ENCODE peak calls at places on chromosomes 3 and 15, in four cellular contexts. One of them, this sample, is unnamed.
A peak's percentile ranks its signal among the peaks of the same experiment; 100 is the strongest.

GRCh38 chr3:10602769-10603768 is 97.7 kb upstream of the ATP2B2 start:
- DNase-seq in right cardiac atrium: no peak
- DNase-seq in astrocyte of the spinal cord: no peak
- DNase-seq in mucosa of descending colon: no peak
- DNase-seq in this sample: no peak

GRCh38 chr3:62718011-62718410 is 157.2 kb downstream of the CADPS start:
- DNase-seq in right cardiac atrium: no peak
- DNase-seq in astrocyte of the spinal cord: peak; percentile 6
- DNase-seq in mucosa of descending colon: no peak
- DNase-seq in this sample: no peak

GRCh38 chr15:87604857-87605446 is 651.6 kb downstream of the NTRK3 start:
- DNase-seq in right cardiac atrium: no peak
- DNase-seq in astrocyte of the spinal cord: no peak
- DNase-seq in mucosa of descending colon: no peak
- DNase-seq in this sample: no peak

GRCh38 chr15:93331545-93332117 is 242.6 kb upstream of the RGMA start:
- DNase-seq in right cardiac atrium: no peak
- DNase-seq in astrocyte of the spinal cord: no peak
- DNase-seq in mucosa of descending colon: no peak
- DNase-seq in this sample: no peak

GRCh38 chr3:32743934-32744333 is 58.9 kb downstream of the CNOT10 start:
- DNase-seq in right cardiac atrium: no peak
- DNase-seq in astrocyte of the spinal cord: no peak
- DNase-seq in mucosa of descending colon: no peak
- DNase-seq in this sample: peak; percentile 57

GRCh38 chr3:188712257-188712924 is 459.4 kb upstream of the TPRG1 start:
- DNase-seq in right cardiac atrium: no peak
- DNase-seq in astrocyte of the spinal cord: peak; percentile 88
- DNase-seq in mucosa of descending colon: no peak
- DNase-seq in this sample: peak; percentile 55

GRCh38 chr15:63348392-63348791 is 33.3 kb downstream of the CA12 start:
- DNase-seq in right cardiac atrium: peak; percentile 87
- DNase-seq in astrocyte of the spinal cord: peak; percentile 69
- DNase-seq in mucosa of descending colon: peak; percentile 80
- DNase-seq in this sample: no peak

GRCh38 chr3:151230644-151231043 is 27.6 kb upstream of the GPR171 start:
- DNase-seq in right cardiac atrium: no peak
- DNase-seq in astrocyte of the spinal cord: no peak
- DNase-seq in mucosa of descending colon: no peak
- DNase-seq in this sample: no peak

GRCh38 chr3:171745577-171746319 is 64.5 kb downstream of the PLD1 start:
- DNase-seq in right cardiac atrium: peak; percentile 64
- DNase-seq in astrocyte of the spinal cord: no peak
- DNase-seq in mucosa of descending colon: no peak
- DNase-seq in this sample: no peak

GRCh38 chr3:32106929-32107362 is 526 bp downstream of the GPD1L start:
- DNase-seq in right cardiac atrium: peak; percentile 72
- DNase-seq in astrocyte of the spinal cord: peak; percentile 7
- DNase-seq in mucosa of descending colon: peak; percentile 84
- DNase-seq in this sample: no peak

GRCh38 chr3:134079111-134079531 is 49.4 kb upstream of the SLCO2A1 start:
- DNase-seq in right cardiac atrium: no peak
- DNase-seq in astrocyte of the spinal cord: no peak
- DNase-seq in mucosa of descending colon: no peak
- DNase-seq in this sample: no peak

GRCh38 chr15:86021281-86022264 is 58.1 kb upstream of the AGBL1 start:
- DNase-seq in right cardiac atrium: no peak
- DNase-seq in astrocyte of the spinal cord: peak; percentile 9
- DNase-seq in mucosa of descending colon: no peak
- DNase-seq in this sample: no peak

GRCh38 chr3:140859592-140860336 is 81.9 kb upstream of the SLC25A36 start:
- DNase-seq in right cardiac atrium: no peak
- DNase-seq in astrocyte of the spinal cord: peak; percentile 18
- DNase-seq in mucosa of descending colon: no peak
- DNase-seq in this sample: peak; percentile 19

GRCh38 chr3:13178107-13178506 is 104.9 kb upstream of the IQSEC1 start:
- DNase-seq in right cardiac atrium: no peak
- DNase-seq in astrocyte of the spinal cord: no peak
- DNase-seq in mucosa of descending colon: no peak
- DNase-seq in this sample: no peak

GRCh38 chr3:28171962-28172361 is 69.5 kb upstream of the CMC1 start:
- DNase-seq in right cardiac atrium: no peak
- DNase-seq in astrocyte of the spinal cord: no peak
- DNase-seq in mucosa of descending colon: no peak
- DNase-seq in this sample: no peak

GRCh38 chr3:5330152-5330810 is 142.8 kb downstream of the EDEM1 start:
- DNase-seq in right cardiac atrium: no peak
- DNase-seq in astrocyte of the spinal cord: peak; percentile 81
- DNase-seq in mucosa of descending colon: no peak
- DNase-seq in this sample: peak; percentile 36

GRCh38 chr3:58333206-58334012 is 717 bp downstream of the PXK start:
- DNase-seq in right cardiac atrium: peak; percentile 60
- DNase-seq in astrocyte of the spinal cord: peak; percentile 36
- DNase-seq in mucosa of descending colon: peak; percentile 57
- DNase-seq in this sample: no peak

GRCh38 chr3:138434875-138435772 is 708 bp downstream of the ESYT3 start:
- DNase-seq in right cardiac atrium: no peak
- DNase-seq in astrocyte of the spinal cord: no peak
- DNase-seq in mucosa of descending colon: peak; percentile 34
- DNase-seq in this sample: no peak

GRCh38 chr15:80951941-80952340 is 37.7 kb downstream of the MESD start:
- DNase-seq in right cardiac atrium: no peak
- DNase-seq in astrocyte of the spinal cord: no peak
- DNase-seq in mucosa of descending colon: no peak
- DNase-seq in this sample: no peak

GRCh38 chr3:194592798-194593752 is 40.1 kb downstream of the TMEM44 start:
- DNase-seq in right cardiac atrium: no peak
- DNase-seq in astrocyte of the spinal cord: peak; percentile 100
- DNase-seq in mucosa of descending colon: no peak
- DNase-seq in this sample: peak; percentile 100

GRCh38 chr15:90660195-90660995 is 56.8 kb upstream of the BLM start:
- DNase-seq in right cardiac atrium: peak; percentile 88
- DNase-seq in astrocyte of the spinal cord: peak; percentile 88
- DNase-seq in mucosa of descending colon: no peak
- DNase-seq in this sample: peak; percentile 70

GRCh38 chr3:136624894-136625815 is 127.0 kb downstream of the STAG1 start:
- DNase-seq in right cardiac atrium: no peak
- DNase-seq in astrocyte of the spinal cord: no peak
- DNase-seq in mucosa of descending colon: no peak
- DNase-seq in this sample: no peak

GRCh38 chr15:72139667-72140066 is 21.5 kb downstream of the SENP8 start:
- DNase-seq in right cardiac atrium: no peak
- DNase-seq in astrocyte of the spinal cord: no peak
- DNase-seq in mucosa of descending colon: no peak
- DNase-seq in this sample: no peak

GRCh38 chr15:79168922-79169322 is 78.3 kb upstream of the RASGRF1 start:
- DNase-seq in right cardiac atrium: peak; percentile 75
- DNase-seq in astrocyte of the spinal cord: no peak
- DNase-seq in mucosa of descending colon: no peak
- DNase-seq in this sample: no peak

GRCh38 chr3:71416868-71417267 is 166.7 kb downstream of the FOXP1 start:
- DNase-seq in right cardiac atrium: no peak
- DNase-seq in astrocyte of the spinal cord: no peak
- DNase-seq in mucosa of descending colon: no peak
- DNase-seq in this sample: no peak
- H3K4me3 ChIP-seq in right cardiac atrium: no peak overlapping the region
- H3K4me3 ChIP-seq in astrocyte of the spinal cord: no peak overlapping the region
- H3K4me3 ChIP-seq in mucosa of descending colon: no peak overlapping the region
- H3K4me3 ChIP-seq in this sample: no peak overlapping the region

DNA sequence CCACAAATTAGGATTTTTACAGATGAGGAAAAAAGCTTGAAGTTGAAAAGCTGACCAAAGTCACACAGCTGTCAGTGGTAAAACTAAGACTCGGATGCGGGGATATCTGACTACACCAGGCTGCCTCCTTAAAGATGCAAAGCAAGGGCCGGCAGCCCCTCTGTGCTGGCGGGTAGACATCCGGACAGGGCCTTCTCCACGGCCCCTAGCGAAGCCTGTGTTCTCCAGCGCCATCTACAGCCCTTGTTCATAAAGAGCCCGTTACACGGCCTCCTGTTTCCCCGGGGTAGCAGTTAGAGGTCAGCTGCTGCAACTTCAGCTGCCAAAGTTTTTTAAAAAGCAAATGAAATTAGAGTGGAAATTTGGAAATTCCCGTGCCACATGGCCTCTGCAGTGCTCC is 383.0 kb downstream of the TBL1XR1 start:
- DNase-seq in right cardiac atrium: peak; percentile 51
- DNase-seq in astrocyte of the spinal cord: peak; percentile 51
- DNase-seq in mucosa of descending colon: peak; percentile 51
- DNase-seq in this sample: peak; percentile 20
- H3K4me3 ChIP-seq in right cardiac atrium: no peak overlapping the region
- H3K4me3 ChIP-seq in astrocyte of the spinal cord: no peak overlapping the region
- H3K4me3 ChIP-seq in mucosa of descending colon: no peak overlapping the region
- H3K4me3 ChIP-seq in this sample: no peak overlapping the region

GRCh38 chr3:37990527-37990926 is at the start of gene VILL:
- DNase-seq in right cardiac atrium: no peak
- DNase-seq in astrocyte of the spinal cord: no peak
- DNase-seq in mucosa of descending colon: peak; percentile 92
- DNase-seq in this sample: no peak
- H3K4me3 ChIP-seq in right cardiac atrium: no peak within 1 kb of the TSS
- H3K4me3 ChIP-seq in astrocyte of the spinal cord: no peak within 1 kb of the TSS
- H3K4me3 ChIP-seq in mucosa of descending colon: no peak within 1 kb of the TSS
- H3K4me3 ChIP-seq in this sample: no peak within 1 kb of the TSS

GRCh38 chr15:40767838-40768491 is 1.8 kb upstream of the C15orf62 start:
- DNase-seq in right cardiac atrium: no peak
- DNase-seq in astrocyte of the spinal cord: no peak
- DNase-seq in mucosa of descending colon: peak; percentile 45
- DNase-seq in this sample: no peak

GRCh38 chr15:40770147-40770721 is 454 bp downstream of the C15orf62 start:
- DNase-seq in right cardiac atrium: no peak
- DNase-seq in astrocyte of the spinal cord: peak; percentile 24
- DNase-seq in mucosa of descending colon: peak; percentile 68
- DNase-seq in this sample: no peak

GRCh38 chr15:40771242-40771641 is 1.5 kb downstream of the C15orf62 start:
- DNase-seq in right cardiac atrium: no peak
- DNase-seq in astrocyte of the spinal cord: no peak
- DNase-seq in mucosa of descending colon: no peak
- DNase-seq in this sample: no peak

GRCh38 chr15:40768492-40769309 is 1.1 kb upstream of the C15orf62 start:
- DNase-seq in right cardiac atrium: no peak
- DNase-seq in astrocyte of the spinal cord: no peak
- DNase-seq in mucosa of descending colon: peak; percentile 69
- DNase-seq in this sample: no peak

DNA sequence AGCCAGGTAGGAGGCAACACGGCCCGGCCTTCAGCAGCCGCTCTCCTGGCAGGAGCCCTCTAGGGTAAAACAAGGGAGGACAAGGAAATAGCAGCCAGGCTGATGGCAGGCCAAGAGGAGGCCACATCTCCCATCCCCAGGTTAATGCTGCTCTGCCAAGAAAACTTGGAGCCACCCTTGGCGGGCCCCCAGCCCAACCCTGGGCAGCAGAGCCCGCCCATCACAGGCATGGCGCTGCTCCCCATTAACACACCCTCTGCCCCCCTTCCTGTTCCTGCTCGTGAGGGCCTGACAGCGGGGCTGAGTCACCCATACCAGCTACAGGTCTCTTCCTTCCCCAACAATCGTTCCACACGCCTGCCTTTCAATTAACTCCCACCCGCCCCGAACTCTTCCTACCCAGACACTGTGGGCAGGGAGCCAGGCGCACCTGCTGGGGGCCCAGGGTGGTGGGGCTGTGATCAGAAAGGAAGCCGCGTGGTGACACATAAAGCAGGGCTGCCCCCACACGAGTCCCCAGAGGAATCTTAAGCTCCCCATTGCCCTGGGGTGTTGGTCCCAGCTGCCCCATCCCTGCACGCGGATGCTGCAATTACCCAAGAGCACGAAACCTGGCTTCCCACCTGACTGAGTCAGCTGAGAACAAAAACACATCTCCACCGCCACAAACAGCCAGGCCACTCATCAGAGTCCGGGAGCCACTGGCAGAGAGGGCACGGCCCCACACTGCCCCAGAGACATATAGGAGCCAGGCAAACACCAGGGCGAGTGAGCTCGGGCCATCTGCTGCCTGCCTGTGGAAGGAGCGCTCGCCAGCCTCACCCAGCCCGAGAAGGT is at the start of gene C15orf62:
- DNase-seq in right cardiac atrium: peak; percentile 73
- DNase-seq in astrocyte of the spinal cord: peak; percentile 62
- DNase-seq in mucosa of descending colon: peak; percentile 75
- DNase-seq in this sample: no peak
- H3K4me3 ChIP-seq in right cardiac atrium: no peak within 1 kb of the TSS
- H3K4me3 ChIP-seq in astrocyte of the spinal cord: no peak within 1 kb of the TSS
- H3K4me3 ChIP-seq in mucosa of descending colon: no peak within 1 kb of the TSS
- H3K4me3 ChIP-seq in this sample: no peak within 1 kb of the TSS

GRCh38 chr15:64813075-64813474 is 12.4 kb downstream of the PIF1 start:
- DNase-seq in right cardiac atrium: peak; percentile 15
- DNase-seq in astrocyte of the spinal cord: peak; percentile 23
- DNase-seq in mucosa of descending colon: no peak
- DNase-seq in this sample: peak; percentile 21

GRCh38 chr15:64808785-64809453 is 16.5 kb downstream of the PIF1 start:
- DNase-seq in right cardiac atrium: peak; percentile 12
- DNase-seq in astrocyte of the spinal cord: no peak
- DNase-seq in mucosa of descending colon: no peak
- DNase-seq in this sample: no peak

GRCh38 chr15:64809649-64810498 is 15.6 kb downstream of the PIF1 start:
- DNase-seq in right cardiac atrium: peak; percentile 91
- DNase-seq in astrocyte of the spinal cord: peak; percentile 60
- DNase-seq in mucosa of descending colon: peak; percentile 79
- DNase-seq in this sample: no peak

GRCh38 chr15:64807751-64808222 is 17.7 kb downstream of the PIF1 start:
- DNase-seq in right cardiac atrium: peak; percentile 59
- DNase-seq in astrocyte of the spinal cord: no peak
- DNase-seq in mucosa of descending colon: no peak
- DNase-seq in this sample: no peak

GRCh38 chr15:64810499-64811326 is 14.7 kb downstream of the PIF1 start:
- DNase-seq in right cardiac atrium: peak; percentile 46
- DNase-seq in astrocyte of the spinal cord: no peak
- DNase-seq in mucosa of descending colon: no peak
- DNase-seq in this sample: no peak
- H3K4me3 ChIP-seq in right cardiac atrium: no peak overlapping the region
- H3K4me3 ChIP-seq in astrocyte of the spinal cord: no peak overlapping the region
- H3K4me3 ChIP-seq in mucosa of descending colon: no peak overlapping the region
- H3K4me3 ChIP-seq in this sample: no peak overlapping the region

GRCh38 chr15:48855501-48856440 is 22.2 kb upstream of the EID1 start:
- DNase-seq in right cardiac atrium: no peak
- DNase-seq in astrocyte of the spinal cord: peak; percentile 55
- DNase-seq in mucosa of descending colon: no peak
- DNase-seq in this sample: peak; percentile 41
- H3K4me3 ChIP-seq in right cardiac atrium: no peak overlapping the region
- H3K4me3 ChIP-seq in astrocyte of the spinal cord: no peak overlapping the region
- H3K4me3 ChIP-seq in mucosa of descending colon: no peak overlapping the region
- H3K4me3 ChIP-seq in this sample: no peak overlapping the region

GRCh38 chr15:70465812-70466211 is 297.5 kb downstream of the UACA start:
- DNase-seq in right cardiac atrium: peak; percentile 8
- DNase-seq in astrocyte of the spinal cord: no peak
- DNase-seq in mucosa of descending colon: no peak
- DNase-seq in this sample: no peak
- H3K4me3 ChIP-seq in right cardiac atrium: no peak overlapping the region
- H3K4me3 ChIP-seq in astrocyte of the spinal cord: no peak overlapping the region
- H3K4me3 ChIP-seq in mucosa of descending colon: no peak overlapping the region
- H3K4me3 ChIP-seq in this sample: no peak overlapping the region

This sample was measured in skeletal muscle cell.